ENCODE peak calls at places on chromosome 6, in eight cellular contexts. E is GDM1; X is stimulated activated CD8-positive, alpha-beta memory T cell treated with anti-CD3 and anti-CD28 coated beads, Interleukin-2, amount 100 ng/mL, for 48 hours; C is amygdala; Y is NCI-H1092; M is lower leg skin; J is ureter; G is renal cortical epithelial cell. B is an unnamed sample.

GRCh38 chr6:95169790-95170189 is 407.5 kb upstream of the MANEA start:
- DNase-seq in E (no peak), X (no peak), C (no peak), Y (no peak), M (no peak), J (no peak), G (no peak), B (no peak)

GRCh38 chr6:156612361-156612760 is 164.8 kb upstream of the ARID1B start:
- DNase-seq in E (no peak), X (no peak), C (no peak), Y (no peak), M (no peak), J (no peak), G (no peak), B (no peak)

GRCh38 chr6:70375166-70375565 is 38.1 kb upstream of the FAM135A start:
- DNase-seq in E (no peak), X (no peak), C (no peak), Y (no peak), M (no peak), J (no peak), G (peak; percentile 73), B (no peak)

GRCh38 chr6:153001767-153002612 is 519 bp downstream of the MTRF1L start:
- DNase-seq in E (no peak), X (no peak), C (peak; percentile 37), Y (no peak), M (no peak), J (no peak), G (no peak), B (no peak)

GRCh38 chr6:46217671-46218131 is 46.9 kb upstream of the ENPP5 start:
- DNase-seq in E (peak; percentile 16), X (no peak), C (peak; percentile 8), Y (no peak), M (peak; percentile 67), J (no peak), G (no peak), B (no peak)

GRCh38 chr6:156582509-156582992 is 194.6 kb upstream of the ARID1B start:
- DNase-seq in E (no peak), X (no peak), C (peak; percentile 27), Y (no peak), M (no peak), J (no peak), G (no peak), B (no peak)

GRCh38 chr6:166236586-166236985 is 68.9 kb upstream of the TBXT start:
- DNase-seq in E (no peak), X (no peak), C (no peak), Y (no peak), M (no peak), J (no peak), G (no peak), B (no peak)

GRCh38 chr6:21994821-21995220 is 302.0 kb downstream of the PRL start:
- DNase-seq in E (no peak), X (no peak), C (no peak), Y (no peak), M (no peak), J (no peak), G (no peak), B (no peak)

GRCh38 chr6:100300221-100300736 is 164.4 kb downstream of the SIM1 start:
- DNase-seq in E (no peak), X (no peak), C (no peak), Y (no peak), M (no peak), J (no peak), G (peak; percentile 100), B (no peak)

GRCh38 chr6:128822271-128822670 is 60.7 kb upstream of the LAMA2 start:
- DNase-seq in E (no peak), X (no peak), C (no peak), Y (no peak), M (no peak), J (no peak), G (peak; percentile 9), B (no peak)

GRCh38 chr6:110233769-110234374 is 53.6 kb downstream of the CDC40 start:
- DNase-seq in E (peak; percentile 6), X (no peak), C (no peak), Y (no peak), M (no peak), J (no peak), G (peak; percentile 9), B (no peak)

GRCh38 chr6:27177454-27178000 is 70.0 kb upstream of the PRSS16 start:
- DNase-seq in E (peak; percentile 59), X (peak; percentile 62), C (peak; percentile 66), Y (peak; percentile 22), M (peak; percentile 74), J (peak; percentile 87), G (peak; percentile 78), B (peak; percentile 85)

GRCh38 chr6:141451176-141451507 is 681.6 kb upstream of the GJE1 start:
- DNase-seq in E (no peak), X (no peak), C (no peak), Y (no peak), M (no peak), J (no peak), G (peak; percentile 69), B (no peak)

GRCh38 chr6:21856844-21857243 is 263.3 kb downstream of the SOX4 start:
- DNase-seq in E (no peak), X (no peak), C (no peak), Y (no peak), M (no peak), J (no peak), G (peak; percentile 61), B (no peak)

GRCh38 chr6:4778086-4778485 is 1.9 kb downstream of the CDYL start:
- DNase-seq in E (no peak), X (no peak), C (no peak), Y (no peak), M (no peak), J (no peak), G (no peak), B (no peak)

GRCh38 chr6:4585682-4586468 is 190.3 kb upstream of the CDYL start:
- DNase-seq in E (no peak), X (no peak), C (no peak), Y (no peak), M (no peak), J (no peak), G (no peak), B (no peak)

GRCh38 chr6:35218021-35218420 is 4.3 kb downstream of the SCUBE3 start:
- DNase-seq in E (no peak), X (no peak), C (no peak), Y (no peak), M (no peak), J (no peak), G (peak; percentile 9), B (no peak)

GRCh38 chr6:43771858-43772570 is 2.0 kb downstream of the VEGFA start:
- DNase-seq in E (no peak), X (peak; percentile 55), C (peak; percentile 52), Y (no peak), M (peak; percentile 51), J (peak; percentile 80), G (no peak), B (peak; percentile 70)

GRCh38 chr6:159099311-159099710 is 54.5 kb upstream of the TAGAP start:
- DNase-seq in E (no peak), X (no peak), C (no peak), Y (no peak), M (no peak), J (no peak), G (no peak), B (no peak)

GRCh38 chr6:84546427-84546914 is 217.9 kb downstream of the TBX18 start:
- DNase-seq in E (no peak), X (no peak), C (no peak), Y (no peak), M (no peak), J (no peak), G (peak; percentile 58), B (no peak)

GRCh38 chr6:3337521-3338350 is 79.0 kb downstream of the PSMG4 start:
- DNase-seq in E (no peak), X (no peak), C (no peak), Y (no peak), M (no peak), J (no peak), G (peak; percentile 19), B (no peak)

GRCh38 chr6:84762220-84762940 is 2.0 kb downstream of the TBX18 start:
- DNase-seq in E (no peak), X (no peak), C (no peak), Y (peak; percentile 34), M (no peak), J (no peak), G (no peak), B (no peak)

GRCh38 chr6:939526-940252 is 246.8 kb upstream of the EXOC2 start:
- DNase-seq in E (no peak), X (no peak), C (no peak), Y (no peak), M (no peak), J (no peak), G (peak; percentile 2), B (no peak)

GRCh38 chr6:14559754-14560527 is 442.4 kb downstream of the CD83 start:
- DNase-seq in E (no peak), X (no peak), C (no peak), Y (no peak), M (no peak), J (no peak), G (peak; percentile 99), B (no peak)

GRCh38 chr6:4449409-4449808 is 314.0 kb upstream of the ECI2 start:
- DNase-seq in E (no peak), X (no peak), C (no peak), Y (no peak), M (no peak), J (no peak), G (no peak), B (no peak)

GRCh38 chr6:7543761-7544424 is 2.4 kb downstream of the DSP start:
- DNase-seq in E (no peak), X (no peak), C (no peak), Y (no peak), M (no peak), J (no peak), G (no peak), B (no peak)

GRCh38 chr6:1385129-1386042 is 4.0 kb upstream of the FOXF2 start:
- DNase-seq in E (no peak), X (no peak), C (no peak), Y (no peak), M (no peak), J (no peak), G (no peak), B (no peak)

GRCh38 chr6:138999949-139000725 is 12.1 kb upstream of the REPS1 start:
- DNase-seq in E (no peak), X (no peak), C (no peak), Y (no peak), M (no peak), J (no peak), G (no peak), B (no peak)

GRCh38 chr6:166438211-166438861 is 55.6 kb upstream of the MPC1 start:
- DNase-seq in E (peak; percentile 49), X (no peak), C (peak; percentile 26), Y (no peak), M (no peak), J (no peak), G (no peak), B (no peak)

GRCh38 chr6:169971171-169971861 is 219.9 kb downstream of the ERMARD start:
- DNase-seq in E (no peak), X (no peak), C (no peak), Y (no peak), M (no peak), J (peak; percentile 29), G (no peak), B (no peak)

GRCh38 chr6:18034798-18035202 is 47.4 kb upstream of the KIF13A start:
- DNase-seq in E (no peak), X (no peak), C (no peak), Y (no peak), M (peak; percentile 9), J (no peak), G (no peak), B (no peak)

GRCh38 chr6:149082320-149082719 is 235.2 kb upstream of the TAB2 start:
- DNase-seq in E (peak; percentile 57), X (peak; percentile 76), C (peak; percentile 63), Y (peak; percentile 29), M (peak; percentile 74), J (peak; percentile 86), G (peak; percentile 67), B (peak; percentile 81)

GRCh38 chr6:137332637-137333228 is 113.5 kb upstream of the IFNGR1 start:
- DNase-seq in E (no peak), X (no peak), C (no peak), Y (no peak), M (no peak), J (no peak), G (peak; percentile 25), B (no peak)

GRCh38 chr6:112214749-112215269 is 39.6 kb downstream of the LAMA4 start:
- DNase-seq in E (no peak), X (no peak), C (no peak), Y (no peak), M (no peak), J (no peak), G (peak; percentile 43), B (no peak)

B was measured in lung.